ENCODE peak calls at places on chromosomes 12 and 14, in four cellular contexts. T is psoas muscle, U is cardiac fibroblast, S is mucosa of descending colon. H is an unnamed sample.

GRCh38 chr14:70822706-70823185 is 13.4 kb upstream of the MAP3K9 start:
- DNase-seq in T (no peak), U (peak; percentile 46), S (peak; percentile 48), H (no peak)

GRCh38 chr12:23921099-23921846 is 28.2 kb downstream of the SOX5 start:
- DNase-seq in T (no peak), U (no peak), S (no peak), H (no peak)

GRCh38 chr12:119182701-119183493 is 4.2 kb downstream of the HSPB8 start:
- DNase-seq in T (no peak), U (peak; percentile 86), S (no peak), H (no peak)

GRCh38 chr14:96256420-96256819 is 410 bp downstream of the BDKRB1 start:
- DNase-seq in T (no peak), U (no peak), S (no peak), H (no peak)

GRCh38 chr14:92392726-92393125 is 69.8 kb downstream of the SLC24A4 start:
- DNase-seq in T (no peak), U (no peak), S (no peak), H (no peak)

GRCh38 chr12:69987453-69988102 is 162.6 kb downstream of the MYRFL start:
- DNase-seq in T (no peak), U (peak; percentile 98), S (peak; percentile 83), H (peak; percentile 72)

GRCh38 chr12:50185975-50186663 is 18.9 kb upstream of the CERS5 start:
- DNase-seq in T (no peak), U (peak; percentile 75), S (no peak), H (no peak)

GRCh38 chr12:98188649-98189048 is 326.7 kb upstream of the TMPO start:
- DNase-seq in T (no peak), U (peak; percentile 10), S (no peak), H (no peak)

GRCh38 chr12:121911824-121912585 is 6.4 kb upstream of the CFAP251 start:
- DNase-seq in T (no peak), U (no peak), S (no peak), H (no peak)

GRCh38 chr14:39884091-39884490 is 451.9 kb upstream of the FBXO33 start:
- DNase-seq in T (no peak), U (no peak), S (no peak), H (no peak)

GRCh38 chr12:74317078-74317581 is 220.5 kb upstream of the ATXN7L3B start:
- DNase-seq in T (peak; percentile 36), U (peak; percentile 43), S (no peak), H (no peak)

GRCh38 chr14:36268957-36269734 is 51.3 kb downstream of the MBIP start:
- DNase-seq in T (no peak), U (no peak), S (no peak), H (no peak)

GRCh38 chr14:87497301-87497700 is 495.7 kb downstream of the GALC start:
- DNase-seq in T (no peak), U (no peak), S (no peak), H (no peak)

GRCh38 chr12:109291531-109292341 is 17.3 kb downstream of the FOXN4 start:
- DNase-seq in T (peak; percentile 70), U (peak; percentile 35), S (peak; percentile 60), H (no peak)

GRCh38 chr14:78486621-78487020 is 316.4 kb downstream of the NRXN3 start:
- DNase-seq in T (no peak), U (no peak), S (no peak), H (no peak)

GRCh38 chr12:60269611-60270269 is 673.9 kb downstream of the SLC16A7 start:
- DNase-seq in T (no peak), U (no peak), S (no peak), H (no peak)

GRCh38 chr14:32217301-32217700 is 14.2 kb upstream of the RNU6-8 start:
- DNase-seq in T (no peak), U (no peak), S (no peak), H (no peak)

GRCh38 chr12:94718114-94718513 is 67.8 kb upstream of the TMCC3 start:
- DNase-seq in T (no peak), U (no peak), S (no peak), H (no peak)

GRCh38 chr14:98958048-98959031 is 313.7 kb downstream of the BCL11B start:
- DNase-seq in T (no peak), U (no peak), S (no peak), H (no peak)

GRCh38 chr14:73770977-73771847 is 57.0 kb upstream of the PNMA1 start:
- DNase-seq in T (no peak), U (no peak), S (peak; percentile 58), H (no peak)

GRCh38 chr12:64733857-64734256 is 25.3 kb downstream of the GNS start:
- DNase-seq in T (peak; percentile 76), U (no peak), S (no peak), H (no peak)

GRCh38 chr12:72074065-72074464 is 135.4 kb downstream of the TPH2 start:
- DNase-seq in T (no peak), U (no peak), S (no peak), H (no peak)

GRCh38 chr14:76502638-76503037 is 126.7 kb downstream of the ESRRB start:
- DNase-seq in T (no peak), U (no peak), S (no peak), H (no peak)

GRCh38 chr14:78566017-78566858 is 396.1 kb downstream of the NRXN3 start:
- DNase-seq in T (peak; percentile 82), U (peak; percentile 74), S (peak; percentile 84), H (peak; percentile 3)

GRCh38 chr12:55935742-55936151 is 4.8 kb downstream of the DGKA start:
- DNase-seq in T (peak; percentile 70), U (peak; percentile 25), S (no peak), H (no peak)

GRCh38 chr12:30999011-30999410 is 72.5 kb downstream of the TSPAN11 start:
- DNase-seq in T (peak; percentile 3), U (no peak), S (no peak), H (no peak)

GRCh38 chr12:82857911-82858533 is 171.3 kb downstream of the TMTC2 start:
- DNase-seq in T (no peak), U (no peak), S (no peak), H (no peak)

GRCh38 chr12:32644455-32644854 is 34.6 kb upstream of the DNM1L start:
- DNase-seq in T (no peak), U (peak; percentile 50), S (no peak), H (no peak)

GRCh38 chr12:43289412-43289811 is 262.6 kb downstream of the ADAMTS20 start:
- DNase-seq in T (no peak), U (peak; percentile 91), S (no peak), H (no peak)

GRCh38 chr12:68675098-68675842 is 11.5 kb upstream of the NUP107 start:
- DNase-seq in T (no peak), U (no peak), S (peak; percentile 67), H (no peak)

GRCh38 chr12:3106564-3106963 is 29.4 kb downstream of the TSPAN9 start:
- DNase-seq in T (no peak), U (no peak), S (no peak), H (no peak)

GRCh38 chr12:116090516-116090915 is 187.0 kb downstream of the MED13L start:
- DNase-seq in T (no peak), U (no peak), S (no peak), H (no peak)

GRCh38 chr12:113050808-113051207 is 5.7 kb upstream of the DTX1 start:
- DNase-seq in T (no peak), U (no peak), S (no peak), H (no peak)

GRCh38 chr14:95287176-95287754 is 32.4 kb downstream of the CLMN start:
- DNase-seq in T (no peak), U (no peak), S (no peak), H (no peak)

GRCh38 chr12:128771681-128772080 is 52.1 kb downstream of the SLC15A4 start:
- DNase-seq in T (no peak), U (no peak), S (no peak), H (no peak)

GRCh38 chr12:123098780-123099179 is 52.1 kb downstream of the PITPNM2 start:
- DNase-seq in T (no peak), U (no peak), S (no peak), H (no peak)

GRCh38 chr14:20440882-20441281 is 4.9 kb upstream of the KLHL33 start:
- DNase-seq in T (no peak), U (no peak), S (no peak), H (no peak)

DNA sequence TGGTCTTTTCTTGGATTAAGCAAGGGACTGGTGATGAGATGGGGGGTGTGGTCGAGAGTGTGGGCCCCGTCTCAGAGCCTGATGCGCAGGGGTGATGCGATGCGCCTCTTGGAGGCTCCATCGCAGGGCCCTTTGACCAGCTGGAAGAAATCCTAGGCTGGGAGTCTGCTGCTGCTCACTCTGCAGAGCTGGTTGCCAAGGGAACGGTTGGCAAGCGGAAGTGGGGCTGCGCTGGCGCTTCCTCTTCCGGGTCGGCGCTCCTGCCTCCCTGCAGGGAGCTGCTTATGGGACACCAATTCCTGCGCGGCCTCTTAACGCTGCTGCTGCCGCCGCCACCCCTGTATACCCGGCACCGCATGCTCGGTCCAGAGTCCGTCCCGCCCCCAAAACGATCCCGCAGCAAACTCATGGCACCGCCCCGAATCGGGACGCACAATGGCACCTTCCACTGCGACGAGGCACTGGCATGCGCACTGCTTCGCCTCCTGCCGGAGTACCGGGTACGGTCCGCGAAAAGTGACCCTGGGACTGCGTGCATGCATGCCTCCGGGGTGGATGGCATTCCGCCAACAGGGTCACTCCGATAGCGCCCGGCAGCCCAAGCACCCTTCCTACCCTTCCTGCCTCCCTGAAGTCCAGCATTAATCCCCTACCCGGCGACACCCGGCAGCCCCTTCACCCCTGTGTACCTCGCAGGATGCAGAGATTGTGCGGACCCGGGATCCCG is at the start of gene MYG1:
- DNase-seq in T (peak; percentile 93), U (peak; percentile 92), S (peak; percentile 93), H (no peak)
- TF ChIP-seq CTCF in T (no peak), U (peak; percentile 20), S (no peak), H (peak; percentile 26)

GRCh38 chr14:56278383-56278782 is 160.2 kb downstream of the PELI2 start:
- DNase-seq in T (no peak), U (no peak), S (no peak), H (no peak)

GRCh38 chr14:56284641-56285040 is 166.4 kb downstream of the PELI2 start:
- DNase-seq in T (no peak), U (no peak), S (no peak), H (no peak)

GRCh38 chr14:56282179-56282578 is 164.0 kb downstream of the PELI2 start:
- DNase-seq in T (no peak), U (no peak), S (no peak), H (no peak)

DNA sequence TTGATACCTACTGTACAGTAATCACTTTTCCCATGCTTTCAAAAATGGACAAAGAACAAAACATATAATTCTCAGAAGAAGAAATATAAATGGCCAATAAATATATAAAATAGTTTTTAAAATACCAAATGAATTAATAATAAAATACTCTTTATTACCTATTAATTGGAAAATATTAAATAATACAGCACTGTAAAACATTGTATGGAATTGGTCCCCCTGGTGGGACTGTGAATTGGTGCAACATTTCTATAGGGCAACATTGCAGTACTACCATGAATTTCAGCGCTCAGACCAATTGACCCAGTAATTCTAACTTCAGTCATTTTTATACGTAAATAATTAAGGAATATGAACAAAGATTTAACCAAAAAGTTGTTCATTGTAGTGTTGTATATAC is 162.6 kb downstream of the PELI2 start:
- DNase-seq in T (no peak), U (no peak), S (no peak), H (no peak)
- TF ChIP-seq CTCF in T (no peak), U (peak; percentile 30), S (no peak), H (peak; percentile 27)

GRCh38 chr12:53737951-53738833 is 10.9 kb upstream of the CALCOCO1 start:
- DNase-seq in T (no peak), U (no peak), S (peak; percentile 47), H (no peak)
- TF ChIP-seq CTCF in T (no peak), U (no peak), S (no peak), H (no peak)

GRCh38 chr12:99390707-99391106 is 256.8 kb upstream of the GARIN6 start:
- DNase-seq in T (no peak), U (no peak), S (no peak), H (no peak)
- TF ChIP-seq CTCF in T (no peak), U (peak; percentile 24), S (no peak), H (no peak)